ENCODE peak calls at places on chromosomes 5 and 9, in four cellular contexts. W, X, A and O are unnamed samples.
A peak's percentile ranks its signal among the peaks of the same experiment; 100 is the strongest.

GRCh38 chr5:136750507-136750906 is 385.2 kb upstream of the TRPC7 start:
- DNase-seq in W (no peak), X (no peak), A (no peak), O (no peak)

GRCh38 chr9:133160742-133161541 is 2.8 kb downstream of the GBGT1 start:
- DNase-seq in A (peak; percentile 56), X (no peak), W (peak; percentile 83), O (peak; percentile 81)

GRCh38 chr9:134158753-134159392 is 5.5 kb downstream of the RNU6ATAC start:
- DNase-seq in W (no peak), A (no peak), X (no peak), O (peak; percentile 12)

GRCh38 chr5:111703662-111704061 is 53.3 kb downstream of the NREP start:
- DNase-seq in W (no peak), A (no peak), X (peak; percentile 71), O (peak; percentile 74)

GRCh38 chr9:133573791-133574515 is 35.2 kb downstream of the FAM163B start:
- DNase-seq in W (no peak), A (no peak), X (no peak), O (no peak)

GRCh38 chr5:137609122-137609521 is 110.0 kb upstream of the SPOCK1 start:
- DNase-seq in A (no peak), X (no peak), W (no peak), O (no peak)

GRCh38 chr9:128787583-128788156 is 617 bp downstream of the TBC1D13 start:
- DNase-seq in W (no peak), A (peak; percentile 25), X (no peak), O (peak; percentile 25)

GRCh38 chr9:2723666-2724065 is 6.4 kb downstream of the KCNV2 start:
- DNase-seq in W (no peak), X (no peak), A (no peak), O (no peak)

GRCh38 chr5:159987031-159987674 is 21.8 kb upstream of the TTC1 start:
- DNase-seq in X (peak; percentile 8), A (peak; percentile 58), W (peak; percentile 76), O (peak; percentile 81)

GRCh38 chr9:4592886-4593285 is 69.2 kb upstream of the PLPP6 start:
- DNase-seq in A (peak; percentile 75), W (no peak), X (no peak), O (no peak)

DNA sequence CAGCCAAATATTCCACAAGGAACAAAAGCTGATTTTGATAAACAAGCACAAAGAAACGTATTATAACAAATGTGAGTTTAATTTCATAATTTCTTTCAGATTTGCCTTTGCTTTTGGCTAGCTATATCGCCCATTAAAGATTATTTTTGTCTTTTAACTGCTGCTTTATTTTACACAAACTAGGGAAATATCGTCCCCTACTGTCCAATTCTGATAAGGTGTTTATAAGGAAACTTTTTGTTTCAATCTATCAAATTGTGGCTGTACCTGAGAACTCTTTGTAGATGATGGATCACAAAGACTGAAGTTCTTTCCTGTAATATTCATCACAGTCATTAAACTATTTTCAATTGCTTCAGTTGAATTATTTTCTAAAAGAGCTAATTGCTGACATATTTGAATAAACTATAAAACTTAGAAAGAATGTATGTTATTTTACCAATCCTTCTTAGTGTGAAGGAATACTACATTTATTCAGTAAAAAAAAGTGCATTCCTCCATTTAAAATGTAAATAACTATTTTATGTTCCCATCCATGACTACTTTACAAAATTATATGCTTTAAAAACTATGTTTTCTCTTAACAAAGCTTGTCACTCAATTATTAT is 431.3 kb upstream of the ITGA1 start:
- DNase-seq in W (peak; percentile 12), X (no peak), A (peak; percentile 30), O (peak; percentile 19)
- TF ChIP-seq MAX in W (no peak), X (no peak), A (no peak), O (no peak)

GRCh38 chr5:43729846-43730478 is 127.0 kb downstream of the NNT start:
- DNase-seq in X (no peak), A (peak; percentile 18), W (peak; percentile 12), O (peak; percentile 48)
- TF ChIP-seq MYC in X (no peak), A (no peak), W (no peak), O (no peak)

GRCh38 chr5:73998496-73998895 is 372.5 kb downstream of the ARHGEF28 start:
- DNase-seq in A (no peak), X (no peak), W (no peak), O (no peak)
- TF ChIP-seq MAX in A (no peak), X (no peak), W (no peak), O (no peak)

GRCh38 chr9:29289365-29289764 is 1716.1 kb upstream of the C9orf72 start:
- DNase-seq in X (no peak), A (no peak), W (no peak), O (no peak)

GRCh38 chr9:29290519-29290918 is 1717.2 kb upstream of the C9orf72 start:
- DNase-seq in W (no peak), A (no peak), X (no peak), O (peak; percentile 51)

DNA sequence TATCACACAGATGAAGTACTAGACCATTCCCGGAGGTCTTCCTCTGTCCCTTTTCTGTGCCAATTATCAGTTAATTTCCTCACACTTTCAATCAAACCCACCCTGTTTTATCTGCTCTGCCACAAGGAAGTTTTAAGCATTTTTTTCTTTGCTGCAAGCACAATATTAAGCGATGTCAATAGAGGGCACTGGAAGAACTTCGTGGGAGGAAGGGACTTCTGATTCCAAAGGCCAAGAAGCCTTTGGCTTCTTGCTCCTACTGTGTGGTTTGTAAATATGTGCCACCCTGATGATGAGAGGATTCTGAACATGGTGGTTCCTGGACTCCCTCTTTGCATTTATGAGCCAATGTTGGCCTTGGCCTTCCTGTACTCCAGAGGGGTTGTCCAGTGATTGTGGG is 1712.5 kb upstream of the C9orf72 start:
- DNase-seq in W (peak; percentile 32), A (no peak), X (no peak), O (peak; percentile 13)
- TF ChIP-seq MYC in W (no peak), A (no peak), X (no peak), O (no peak)

DNA sequence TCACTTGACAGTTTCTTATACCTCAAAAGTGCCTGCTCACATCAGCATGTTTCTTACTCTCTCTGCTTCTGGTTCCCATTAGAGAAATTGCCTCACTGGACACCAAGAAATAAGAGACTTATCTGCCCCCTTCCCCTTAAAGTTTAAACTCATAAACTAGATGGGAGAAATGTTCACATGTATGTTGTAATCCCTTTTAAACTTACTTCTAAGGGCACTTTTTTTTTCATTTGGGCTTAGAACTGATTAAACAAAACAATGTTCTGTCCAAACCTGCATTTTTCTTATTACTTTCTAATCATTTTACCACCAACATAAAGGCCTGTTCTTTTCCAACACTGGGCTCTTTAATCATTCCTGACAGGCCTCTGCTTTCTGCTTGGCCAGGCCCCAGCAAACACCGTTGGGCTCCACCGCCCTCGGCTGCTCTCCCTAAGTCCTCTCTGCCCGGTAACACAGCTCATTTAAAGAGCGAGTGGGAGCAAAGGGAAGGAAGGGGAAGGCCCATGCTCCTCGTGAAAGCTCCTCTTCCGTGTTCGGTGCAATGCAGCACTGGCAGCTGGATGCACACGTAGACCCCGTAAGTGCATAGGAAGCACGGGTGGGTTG is 53.4 kb downstream of the ROR2 start:
- DNase-seq in X (no peak), W (no peak), A (no peak), O (peak; percentile 63)
- TF ChIP-seq MAX in X (no peak), W (no peak), A (no peak), O (no peak)

DNA sequence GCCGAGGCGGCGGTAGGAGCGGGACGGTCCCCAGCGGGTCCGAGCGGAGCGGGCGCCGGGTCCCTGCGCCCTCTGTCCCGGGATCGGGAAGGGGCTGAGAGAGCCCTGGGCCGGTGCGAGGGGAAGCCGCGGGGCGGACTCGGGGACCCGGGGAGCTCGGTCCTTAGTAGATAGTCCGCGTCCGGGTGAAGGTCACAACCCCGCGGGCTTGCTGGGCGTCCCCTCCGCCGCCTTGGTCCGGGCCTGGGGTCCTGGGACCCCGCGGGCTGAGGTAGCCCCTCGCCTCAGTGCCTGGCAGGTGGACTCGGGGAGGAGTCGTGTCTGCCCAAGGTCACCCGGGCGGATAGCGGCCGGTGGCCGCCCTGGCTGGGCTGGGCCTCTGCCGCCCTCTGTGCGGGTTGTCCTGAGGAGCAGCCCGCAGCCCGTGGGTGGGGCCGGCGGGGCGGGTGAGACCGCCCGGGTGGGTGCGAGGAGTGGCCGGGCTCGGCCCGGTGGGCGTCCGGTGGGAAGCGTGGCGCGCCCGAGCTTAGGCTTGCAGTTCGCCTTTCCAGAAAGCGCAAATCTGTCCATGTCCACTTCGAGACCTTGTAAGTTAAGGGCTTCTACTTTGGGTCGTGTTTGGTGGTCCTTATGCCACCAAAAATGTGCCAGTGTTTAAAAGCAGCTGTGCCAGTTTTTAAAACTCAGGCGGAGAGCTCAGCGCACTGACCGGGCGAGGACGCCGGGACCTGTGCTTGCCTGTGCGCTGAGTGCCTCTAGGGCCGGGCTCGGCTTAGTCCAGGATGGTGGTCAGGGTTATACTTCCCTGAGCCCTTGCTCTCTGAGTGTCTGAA is 553 bp downstream of the SDHA start:
- DNase-seq in W (peak; percentile 33), X (no peak), A (peak; percentile 56), O (peak; percentile 69)
- TF ChIP-seq MYC in W (no peak), X (no peak), A (no peak), O (no peak)

GRCh38 chr9:87148391-87149237 is 201.3 kb upstream of the GAS1 start:
- DNase-seq in X (no peak), A (peak; percentile 69), W (peak; percentile 19), O (peak; percentile 32)

GRCh38 chr9:87152206-87152605 is 204.9 kb upstream of the GAS1 start:
- DNase-seq in A (no peak), W (no peak), X (no peak), O (no peak)

GRCh38 chr9:87147803-87148202 is 200.5 kb upstream of the GAS1 start:
- DNase-seq in A (peak; percentile 1), X (no peak), W (no peak), O (no peak)

DNA sequence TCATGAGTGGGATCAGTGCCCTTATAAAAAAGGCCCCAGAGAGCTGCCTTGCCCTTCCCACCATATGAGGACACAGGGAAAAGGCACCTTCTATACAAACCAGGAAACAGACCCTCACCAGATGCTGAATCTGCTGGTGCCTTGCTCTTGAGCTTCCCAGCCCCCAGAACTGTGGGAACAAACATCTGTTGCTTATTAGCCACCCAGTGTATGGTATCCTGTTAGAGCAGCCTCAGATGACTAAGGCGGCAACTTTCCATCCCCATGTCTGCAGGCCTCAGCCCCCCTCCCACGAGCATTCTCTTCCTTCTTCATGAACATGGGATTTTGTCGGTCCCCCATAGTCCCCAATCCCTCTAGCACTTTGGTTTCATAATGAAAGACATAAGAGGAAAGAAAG is 202.5 kb upstream of the GAS1 start:
- DNase-seq in X (no peak), A (no peak), W (no peak), O (no peak)
- TF ChIP-seq MAX in X (no peak), A (no peak), W (no peak), O (no peak)

GRCh38 chr5:172870807-172871431 is 36.9 kb downstream of the ERGIC1 start:
- DNase-seq in X (no peak), W (no peak), A (peak; percentile 61), O (no peak)
- TF ChIP-seq MYC in X (no peak), W (no peak), A (no peak), O (no peak)

DNA sequence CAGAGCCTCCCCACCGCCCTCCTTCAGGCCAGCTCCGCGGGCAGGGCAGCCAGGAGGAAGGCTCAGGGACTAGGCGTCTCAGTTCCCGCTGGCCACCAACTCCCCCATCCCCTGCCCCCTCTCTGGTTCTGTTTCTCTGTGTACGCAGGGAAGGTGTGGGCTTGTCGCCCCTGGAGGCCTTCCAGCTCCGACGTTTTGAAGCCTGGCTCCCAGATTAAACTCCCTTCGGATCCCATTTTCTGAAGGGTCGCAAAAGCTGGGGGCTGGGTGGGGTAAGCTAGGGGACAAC is 346 bp downstream of the ATOX1 start:
- DNase-seq in X (no peak), A (no peak), W (no peak), O (no peak)
- TF ChIP-seq MAX in X (no peak), A (no peak), W (no peak), O (no peak)

GRCh38 chr5:122942164-122942914 is 94.2 kb downstream of the PPIC start:
- DNase-seq in X (no peak), A (peak; percentile 64), W (no peak), O (no peak)
- TF ChIP-seq MYC in X (no peak), A (no peak), W (no peak), O (no peak)